ENCODE peak calls at places on chromosome 20, in nine cellular contexts. J, Q, P, R, H, X, C, M and A are unnamed samples.

GRCh38 chr20:48772183-48772976 is 55.4 kb downstream of the PREX1 start:
- DNase-seq in R (no peak), H (no peak), Q (peak; percentile 17), M (peak; percentile 78), X (no peak), P (no peak), C (no peak), J (peak; percentile 83), A (no peak)

GRCh38 chr20:47765715-47766594 is 19.3 kb downstream of the SULF2 start:
- DNase-seq in C (peak; percentile 32), H (no peak), J (no peak), P (no peak), X (no peak), M (no peak), Q (no peak), R (no peak), A (no peak)

GRCh38 chr20:45372646-45373352 is 5.3 kb downstream of the TP53TG5 start:
- DNase-seq in J (peak; percentile 68), P (no peak), H (peak; percentile 41), Q (no peak), X (no peak), M (no peak), C (no peak), R (no peak), A (no peak)

GRCh38 chr20:50149481-50150254 is 3.9 kb downstream of the PEDS1 start:
- DNase-seq in Q (no peak), H (no peak), C (no peak), X (no peak), J (no peak), R (no peak), P (no peak), M (no peak), A (no peak)

GRCh38 chr20:50113420-50114224 is 672 bp upstream of the UBE2V1 start:
- DNase-seq in C (no peak), R (no peak), Q (no peak), H (no peak), J (no peak), M (peak; percentile 19), X (no peak), P (no peak), A (no peak)

GRCh38 chr20:53390780-53391179 is 202.9 kb downstream of the ZNF217 start:
- DNase-seq in C (no peak), R (no peak), J (no peak), H (no peak), M (no peak), Q (no peak), X (no peak), P (no peak), A (no peak)

GRCh38 chr20:62141397-62142251 is 1.6 kb downstream of the PSMA7 start:
- DNase-seq in M (peak; percentile 45), H (no peak), C (peak; percentile 29), Q (no peak), R (peak; percentile 15), X (peak; percentile 46), P (no peak), J (no peak), A (no peak)

GRCh38 chr20:63518946-63519764 is 1.4 kb upstream of the PPDPF start:
- DNase-seq in P (no peak), X (peak; percentile 1), M (no peak), H (peak; percentile 63), J (peak; percentile 52), C (no peak), Q (no peak), R (no peak), A (no peak)

GRCh38 chr20:46830886-46831632 is 63.6 kb upstream of the EYA2 start:
- DNase-seq in X (no peak), J (no peak), P (no peak), R (no peak), H (no peak), C (no peak), M (no peak), Q (no peak), A (no peak)

GRCh38 chr20:4235512-4236043 is 220.2 kb upstream of the RNF24 start:
- DNase-seq in J (no peak), X (no peak), R (no peak), H (no peak), Q (no peak), C (no peak), P (no peak), M (no peak), A (no peak)

GRCh38 chr20:38114353-38114791 is 50.7 kb downstream of the TGM2 start:
- DNase-seq in H (no peak), R (peak; percentile 67), J (no peak), X (no peak), P (no peak), C (peak; percentile 46), Q (no peak), M (no peak), A (no peak)

GRCh38 chr20:37856932-37857660 is 45.8 kb upstream of the VSTM2L start:
- DNase-seq in J (no peak), M (no peak), Q (no peak), P (peak; percentile 11), H (no peak), X (no peak), R (peak; percentile 71), C (peak; percentile 58), A (no peak)

GRCh38 chr20:51361258-51361657 is 181.3 kb downstream of the NFATC2 start:
- DNase-seq in C (no peak), H (no peak), Q (no peak), J (no peak), M (no peak), P (no peak), X (no peak), R (no peak), A (no peak)

GRCh38 chr20:63176035-63176434 is 39.9 kb downstream of the YTHDF1 start:
- DNase-seq in C (no peak), Q (no peak), J (no peak), X (no peak), R (no peak), P (no peak), M (no peak), H (no peak), A (no peak)

GRCh38 chr20:58950603-58951002 is 30.5 kb upstream of the NELFCD start:
- DNase-seq in M (no peak), P (no peak), C (no peak), H (no peak), J (no peak), R (no peak), X (no peak), Q (no peak), A (no peak)
- TF ChIP-seq CTCF in M (no peak), P (no peak), C (no peak), H (no peak), J (no peak), R (no peak), X (no peak), Q (no peak), A (no peak)

DNA sequence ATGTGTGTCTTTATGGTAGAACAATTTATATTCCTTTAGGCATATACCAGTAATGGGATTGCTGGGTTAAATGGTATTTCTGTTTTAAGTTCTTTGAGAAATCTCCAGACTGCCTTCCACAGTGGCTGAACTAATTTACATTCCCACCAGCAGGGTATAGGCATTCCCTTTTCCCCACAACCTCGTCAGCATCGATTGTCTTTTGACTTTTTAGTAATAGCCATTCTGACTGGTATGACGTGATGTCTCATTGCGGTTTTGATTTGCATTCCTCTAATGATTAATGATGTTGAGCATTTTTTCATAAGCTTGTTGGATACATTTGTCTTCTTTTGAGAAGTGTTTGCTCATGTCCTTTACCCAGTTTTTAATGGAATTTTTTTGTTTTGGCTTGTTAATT is 5.3 kb upstream of the TASP1 start:
- DNase-seq in M (no peak), Q (no peak), R (peak; percentile 34), C (peak; percentile 10), H (no peak), P (no peak), X (peak; percentile 37), J (no peak), A (no peak)
- TF ChIP-seq CTCF in M (no peak), Q (no peak), R (no peak), C (no peak), H (no peak), P (no peak), X (no peak), J (no peak), A (no peak)

GRCh38 chr20:58084966-58085365 is 143.5 kb downstream of the ANKRD60 start:
- DNase-seq in M (no peak), H (no peak), P (no peak), C (no peak), J (no peak), X (peak; percentile 80), R (no peak), Q (no peak), A (no peak)

GRCh38 chr20:58087567-58087858 is 140.9 kb downstream of the ANKRD60 start:
- DNase-seq in M (no peak), X (no peak), H (no peak), R (no peak), P (no peak), Q (no peak), J (no peak), C (no peak), A (no peak)

GRCh38 chr20:58088105-58088504 is 140.3 kb downstream of the ANKRD60 start:
- DNase-seq in J (no peak), H (no peak), P (no peak), Q (no peak), R (no peak), C (no peak), X (no peak), M (no peak), A (no peak)

GRCh38 chr20:58088625-58089024 is 139.8 kb downstream of the ANKRD60 start:
- DNase-seq in Q (no peak), X (no peak), R (no peak), H (no peak), M (no peak), P (no peak), J (no peak), C (no peak), A (no peak)

GRCh38 chr20:58086763-58087566 is 141.5 kb downstream of the ANKRD60 start:
- DNase-seq in Q (peak; percentile 62), X (peak; percentile 86), J (no peak), R (peak; percentile 55), M (no peak), P (no peak), H (no peak), C (peak; percentile 56), A (peak; percentile 46)
- TF ChIP-seq CTCF in Q (peak; percentile 95), X (peak; percentile 96), J (peak; percentile 88), R (peak; percentile 96), M (peak; percentile 61), P (peak; percentile 77), H (no peak), C (peak; percentile 87), A (peak; percentile 53)

DNA sequence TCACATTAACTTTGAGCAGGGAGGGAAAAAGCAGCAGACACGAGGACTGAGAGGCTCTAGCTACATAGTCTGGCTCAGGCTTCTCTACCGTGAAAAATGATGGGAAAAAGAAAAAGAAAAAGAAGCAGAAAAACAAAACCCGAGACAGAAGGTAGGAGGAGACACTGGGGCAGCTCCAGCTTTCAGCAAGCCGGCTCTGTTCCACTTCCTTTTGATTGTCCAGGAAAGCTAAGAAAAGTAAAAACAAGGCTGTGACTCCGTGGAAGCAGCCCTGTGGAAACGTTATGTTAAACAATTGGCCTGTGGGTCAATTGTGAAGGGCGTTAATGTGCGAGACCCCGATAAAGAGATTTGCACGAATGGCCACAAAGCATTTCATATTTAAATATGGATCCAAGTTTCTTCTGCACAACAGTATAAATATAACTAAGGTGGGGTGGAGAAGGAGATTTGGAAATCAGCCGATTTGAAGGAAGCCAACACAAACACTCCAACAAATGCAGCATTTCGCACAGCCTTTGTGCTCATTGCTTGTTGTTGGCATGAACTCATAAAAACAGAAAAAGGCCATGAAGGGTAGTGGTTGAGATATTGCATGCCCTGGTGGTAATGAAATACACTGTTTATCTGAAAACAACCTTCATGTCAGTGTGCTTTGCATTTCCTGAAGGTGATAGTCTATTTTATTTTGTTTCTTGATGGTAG is 236.9 kb upstream of the JAG1 start:
- DNase-seq in C (peak; percentile 76), H (no peak), P (no peak), J (no peak), R (peak; percentile 39), X (no peak), M (no peak), Q (no peak), A (no peak)
- TF ChIP-seq CTCF in C (peak; percentile 40), H (no peak), P (peak; percentile 21), J (no peak), R (peak; percentile 37), X (no peak), M (no peak), Q (no peak), A (no peak)